ENCODE peak calls at places on chromosomes 2 and 18, in six cellular contexts. I is ovary, Z is PC-3, K is fibroblast of lung, O is RWPE2, H is cardiac muscle cell. B is an unnamed sample.

GRCh38 chr2:230153390-230153976 is 66.3 kb downstream of the SP110 start:
- DNase-seq in I (no peak), Z (no peak), K (no peak), O (no peak), H (no peak), B (no peak)

GRCh38 chr2:49770919-49771318 is 616.6 kb upstream of the FSHR start:
- DNase-seq in I (no peak), Z (peak; percentile 36), K (no peak), O (no peak), H (peak; percentile 75), B (no peak)

GRCh38 chr2:24365051-24365450 is 4.7 kb upstream of the ITSN2 start:
- DNase-seq in I (peak; percentile 35), Z (peak; percentile 42), K (no peak), O (no peak), H (no peak), B (no peak)

GRCh38 chr2:71778514-71779305 is 325.3 kb downstream of the DYSF start:
- DNase-seq in I (no peak), Z (peak; percentile 51), K (peak; percentile 25), O (no peak), H (peak; percentile 24), B (no peak)

GRCh38 chr18:58026857-58027256 is 17.2 kb upstream of the NEDD4L start:
- DNase-seq in I (no peak), Z (no peak), K (no peak), O (no peak), H (no peak), B (no peak)

GRCh38 chr2:15939556-15939853 is 845 bp upstream of the MYCN start:
- DNase-seq in I (peak; percentile 69), Z (peak; percentile 50), K (no peak), O (no peak), H (no peak), B (peak; percentile 64)

GRCh38 chr2:219737270-219737691 is 109.9 kb downstream of the SLC4A3 start:
- DNase-seq in I (peak; percentile 75), Z (peak; percentile 56), K (peak; percentile 41), O (no peak), H (peak; percentile 25), B (peak; percentile 12)

GRCh38 chr2:225282858-225283693 is 116.4 kb upstream of the NYAP2 start:
- DNase-seq in I (no peak), Z (peak; percentile 75), K (peak; percentile 28), O (no peak), H (peak; percentile 45), B (peak; percentile 22)

GRCh38 chr2:96642564-96643350 is at the start of gene FER1L5:
- DNase-seq in I (peak; percentile 52), Z (no peak), K (peak; percentile 69), O (no peak), H (peak; percentile 80), B (no peak)

GRCh38 chr2:39623916-39624315 is 41.8 kb upstream of the TMEM178A start:
- DNase-seq in I (no peak), Z (no peak), K (no peak), O (no peak), H (no peak), B (no peak)

GRCh38 chr2:158818511-158818910 is 23.4 kb downstream of the DAPL1 start:
- DNase-seq in I (no peak), Z (no peak), K (no peak), O (no peak), H (no peak), B (no peak)

GRCh38 chr2:69784228-69784627 is 42.3 kb downstream of the ANXA4 start:
- DNase-seq in I (no peak), Z (no peak), K (no peak), O (no peak), H (no peak), B (no peak)

GRCh38 chr2:36356199-36356989 is 816 bp downstream of the CRIM1 start:
- DNase-seq in I (peak; percentile 51), Z (peak; percentile 25), K (no peak), O (peak; percentile 69), H (peak; percentile 78), B (no peak)

GRCh38 chr2:239227661-239228371 is 173.0 kb downstream of the HDAC4 start:
- DNase-seq in I (no peak), Z (no peak), K (no peak), O (no peak), H (no peak), B (no peak)
- H3K27ac ChIP-seq in I (no peak overlapping the region), Z (no peak overlapping the region), K (no peak overlapping the region), O (no peak overlapping the region), H (no peak overlapping the region), B (no peak overlapping the region)

DNA sequence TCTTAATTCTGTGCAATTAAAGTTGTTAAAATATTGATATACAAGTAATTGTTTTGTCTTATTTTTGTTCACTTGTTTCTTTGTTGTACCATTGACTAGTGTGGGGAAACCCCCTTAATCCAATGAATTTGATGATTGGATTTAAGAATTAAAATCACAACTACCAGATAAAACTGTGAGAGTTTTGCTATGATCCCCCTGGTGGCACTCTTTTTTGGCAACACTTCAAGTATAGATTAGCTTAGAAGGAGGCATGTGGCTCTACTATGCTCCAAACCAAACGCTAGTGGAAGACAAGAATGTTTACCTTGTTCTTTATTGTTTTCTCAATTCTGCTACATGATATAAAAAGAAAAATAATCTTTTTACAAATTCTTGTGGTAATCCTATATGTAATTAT is 477.8 kb upstream of the ETAA1 start:
- DNase-seq in I (no peak), Z (no peak), K (no peak), O (no peak), H (no peak), B (no peak)
- TF ChIP-seq CTCF in I (no peak), Z (no peak), K (no peak), O (no peak), H (no peak), B (no peak)

GRCh38 chr2:174051741-174052638 is 86.8 kb upstream of the SP3 start:
- DNase-seq in I (peak; percentile 43), Z (peak; percentile 86), K (peak; percentile 73), O (no peak), H (peak; percentile 55), B (peak; percentile 65)
- H3K27ac ChIP-seq in I (no peak overlapping the region), Z (peak overlapping the region; percentile 46), K (peak overlapping the region; percentile 62), O (no peak overlapping the region), H (peak overlapping the region; percentile 63), B (peak overlapping the region; percentile 60)

GRCh38 chr2:171244970-171245782 is 84.5 kb upstream of the TLK1 start:
- DNase-seq in I (no peak), Z (peak; percentile 22), K (peak; percentile 35), O (no peak), H (no peak), B (peak; percentile 30)
- TF ChIP-seq CTCF in I (no peak), Z (peak; percentile 22), K (no peak), O (peak; percentile 24), H (no peak), B (no peak)